ENCODE peak calls at places on chromosome 10, in five cellular contexts. T is NT2/D1, K is HepG2, W is transverse colon, U is colonic mucosa. S is an unnamed sample.

GRCh38 chr10:14326581-14326980 is 4.1 kb downstream of the FRMD4A start:
- DNase-seq in U (no peak), T (no peak), W (no peak), K (no peak), S (no peak)

GRCh38 chr10:48598936-48599829 is 5.7 kb downstream of the ARHGAP22 start:
- DNase-seq in K (no peak), W (no peak), T (no peak), U (peak; percentile 15), S (no peak)

GRCh38 chr10:8379906-8380832 is 325.7 kb downstream of the GATA3 start:
- DNase-seq in W (no peak), K (no peak), U (no peak), T (no peak), S (peak; percentile 89)

GRCh38 chr10:44854693-44855350 is 56.3 kb upstream of the TMEM72 start:
- DNase-seq in W (no peak), T (no peak), K (no peak), U (no peak), S (no peak)

GRCh38 chr10:88234332-88234731 is 348.8 kb downstream of the RNLS start:
- DNase-seq in W (peak; percentile 72), U (peak; percentile 79), K (no peak), T (no peak), S (no peak)

GRCh38 chr10:561721-562120 is 127.7 kb downstream of the DIP2C start:
- DNase-seq in W (no peak), K (no peak), U (no peak), T (no peak), S (no peak)

GRCh38 chr10:79065091-79065551 is 3.6 kb upstream of the ZMIZ1 start:
- DNase-seq in K (no peak), U (no peak), W (no peak), T (no peak), S (no peak)

GRCh38 chr10:31620236-31621151 is 301.5 kb downstream of the ZEB1 start:
- DNase-seq in K (no peak), U (peak; percentile 53), W (peak; percentile 25), T (no peak), S (no peak)

GRCh38 chr10:79582096-79582495 is 21.9 kb upstream of the SFTPA2 start:
- DNase-seq in K (no peak), U (no peak), T (no peak), W (no peak), S (no peak)

GRCh38 chr10:28939352-28940157 is 262.2 kb downstream of the BAMBI start:
- DNase-seq in U (peak; percentile 32), W (peak; percentile 23), K (peak; percentile 100), T (peak; percentile 30), S (peak; percentile 99)

GRCh38 chr10:51073461-51074237 is 638 bp upstream of the PRKG1 start:
- DNase-seq in K (no peak), W (peak; percentile 18), T (no peak), U (peak; percentile 45), S (peak; percentile 26)

GRCh38 chr10:69729326-69730048 is 72.2 kb upstream of the COL13A1 start:
- DNase-seq in T (no peak), K (no peak), W (no peak), U (no peak), S (no peak)

GRCh38 chr10:93435061-93435491 is 47.1 kb downstream of the MYOF start:
- DNase-seq in W (no peak), U (no peak), K (no peak), T (no peak), S (no peak)

GRCh38 chr10:22831586-22831985 is 96.3 kb upstream of the ARMC3 start:
- DNase-seq in T (no peak), U (no peak), W (no peak), K (no peak), S (no peak)

GRCh38 chr10:3619276-3619675 is 165.7 kb downstream of the KLF6 start:
- DNase-seq in K (no peak), W (no peak), U (no peak), T (no peak), S (no peak)

GRCh38 chr10:13913890-13914289 is 327.1 kb downstream of the PRPF18 start:
- DNase-seq in U (no peak), W (no peak), T (no peak), K (no peak), S (no peak)

GRCh38 chr10:88186335-88186734 is 322.9 kb downstream of the PTEN start:
- DNase-seq in U (no peak), T (no peak), K (no peak), W (no peak), S (no peak)

GRCh38 chr10:61411651-61412050 is 41.5 kb downstream of the TMEM26 start:
- DNase-seq in U (no peak), T (no peak), K (no peak), W (no peak), S (no peak)

GRCh38 chr10:75294518-75294865 is 58.7 kb upstream of the COMTD1 start:
- DNase-seq in K (no peak), T (no peak), W (no peak), U (no peak), S (peak; percentile 61)

GRCh38 chr10:75293456-75293840 is 57.7 kb upstream of the COMTD1 start:
- DNase-seq in T (no peak), K (no peak), U (no peak), W (no peak), S (no peak)

GRCh38 chr10:75292794-75293455 is 57.2 kb upstream of the COMTD1 start:
- DNase-seq in K (no peak), U (no peak), T (no peak), W (no peak), S (no peak)

GRCh38 chr10:75294866-75295692 is 59.3 kb upstream of the COMTD1 start:
- DNase-seq in K (peak; percentile 87), W (peak; percentile 74), U (peak; percentile 74), T (peak; percentile 6), S (peak; percentile 84)

DNA sequence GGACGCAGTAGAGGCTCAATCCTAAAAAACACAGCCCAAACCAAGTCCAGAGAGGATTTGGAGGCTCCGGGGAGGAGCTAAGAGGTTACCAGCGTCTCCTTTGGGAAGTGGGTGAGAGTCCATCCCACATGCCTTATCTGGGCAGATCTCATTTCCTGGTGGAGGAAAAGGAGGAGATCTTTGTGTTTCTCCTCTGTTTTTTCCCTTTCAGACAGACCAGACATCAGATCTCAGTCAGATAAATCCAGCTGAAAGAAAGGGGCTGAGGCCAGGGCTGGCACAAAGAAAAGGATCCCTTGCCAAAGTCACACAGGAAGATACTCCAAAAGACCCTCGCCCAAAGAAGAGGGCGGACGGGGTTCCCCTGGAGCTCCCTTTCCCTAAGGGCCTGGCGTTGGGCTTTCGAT is 58.3 kb upstream of the COMTD1 start:
- DNase-seq in T (no peak), K (no peak), W (no peak), U (no peak), S (no peak)
- H3K4me3 ChIP-seq in T (no peak overlapping the region), K (peak overlapping the region; percentile 78), W (no peak overlapping the region), U (no peak overlapping the region), S (no peak overlapping the region)

GRCh38 chr10:26859241-26860025 is 1.3 kb downstream of the ABI1 start:
- DNase-seq in U (no peak), W (no peak), T (no peak), K (peak; percentile 22), S (no peak)

GRCh38 chr10:26857991-26858706 is 2.6 kb downstream of the ABI1 start:
- DNase-seq in U (no peak), K (no peak), W (no peak), T (no peak), S (no peak)

GRCh38 chr10:26854524-26854923 is 6.2 kb downstream of the ABI1 start:
- DNase-seq in T (no peak), W (no peak), U (no peak), K (peak; percentile 29), S (no peak)

GRCh38 chr10:26858707-26859034 is 2.1 kb downstream of the ABI1 start:
- DNase-seq in K (no peak), W (no peak), T (no peak), U (no peak), S (no peak)

GRCh38 chr10:26855186-26855585 is 5.6 kb downstream of the ABI1 start:
- DNase-seq in W (no peak), U (no peak), K (no peak), T (no peak), S (no peak)
- H3K4me1 ChIP-seq in W (peaks cover 40% of the 10 kb centered on the region), U (peaks cover 14% of the 10 kb centered on the region), K (peaks cover 51% of the 10 kb centered on the region), T (peaks cover 3% of the 10 kb centered on the region), S (peaks cover 38% of the 10 kb centered on the region)

GRCh38 chr10:121578965-121579364 is 19.3 kb downstream of the FGFR2 start:
- DNase-seq in U (no peak), T (no peak), K (no peak), W (no peak), S (no peak)

GRCh38 chr10:121579656-121580055 is 18.6 kb downstream of the FGFR2 start:
- DNase-seq in W (no peak), T (no peak), U (no peak), K (no peak), S (peak; percentile 67)

GRCh38 chr10:121578298-121578697 is 19.9 kb downstream of the FGFR2 start:
- DNase-seq in K (no peak), W (no peak), T (no peak), U (no peak), S (no peak)

GRCh38 chr10:121583258-121583657 is 15.0 kb downstream of the FGFR2 start:
- DNase-seq in T (no peak), W (no peak), U (no peak), K (no peak), S (no peak)

GRCh38 chr10:121580276-121581116 is 17.7 kb downstream of the FGFR2 start:
- DNase-seq in T (peak; percentile 84), W (no peak), U (no peak), K (no peak), S (no peak)
- H3K4me3 ChIP-seq in T (no peak overlapping the region), W (no peak overlapping the region), U (no peak overlapping the region), K (peak overlapping the region; percentile 34), S (no peak overlapping the region)

GRCh38 chr10:83332695-83333094 is 806.6 kb upstream of the GHITM start:
- DNase-seq in U (no peak), T (no peak), W (no peak), K (no peak), S (no peak)

GRCh38 chr10:83333566-83333965 is 805.7 kb upstream of the GHITM start:
- DNase-seq in U (no peak), K (no peak), T (no peak), W (no peak), S (no peak)
- H3K4me1 ChIP-seq in U (no peaks in the 10 kb centered on the region), K (no peaks in the 10 kb centered on the region), T (no peaks in the 10 kb centered on the region), W (no peaks in the 10 kb centered on the region), S (no peaks in the 10 kb centered on the region)

GRCh38 chr10:94803307-94803706 is 40.8 kb downstream of the CYP2C19 start:
- DNase-seq in T (no peak), W (no peak), K (no peak), U (no peak), S (no peak)
- H3K4me3 ChIP-seq in T (no peak overlapping the region), W (no peak overlapping the region), K (no peak overlapping the region), U (no peak overlapping the region), S (no peak overlapping the region)

DNA sequence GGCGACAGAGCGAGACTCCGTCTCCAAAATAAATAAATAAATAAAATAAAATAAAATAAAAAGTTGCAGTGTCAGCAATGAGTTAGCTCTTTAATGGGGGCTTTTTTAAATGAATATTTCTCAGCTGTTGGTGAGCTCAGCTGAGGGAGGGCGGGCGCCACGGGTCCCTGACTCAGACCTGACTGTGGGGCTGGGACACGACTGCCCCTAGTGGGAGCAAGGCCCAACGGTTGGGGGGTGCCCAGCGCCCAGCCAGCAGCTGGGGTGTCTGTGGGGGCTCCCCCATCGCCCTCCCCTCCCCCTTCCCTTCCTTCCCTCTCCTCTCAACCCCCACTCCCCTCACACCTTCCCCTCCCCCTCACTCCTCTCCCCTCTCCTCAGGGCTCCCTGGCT is 46.6 kb downstream of the PWWP2B start:
- DNase-seq in W (peak; percentile 66), T (no peak), K (no peak), U (no peak), S (no peak)
- H3K4me1 ChIP-seq in W (peaks cover 23% of the 10 kb centered on the region), T (peaks cover 21% of the 10 kb centered on the region), K (peaks cover 49% of the 10 kb centered on the region), U (peaks cover 16% of the 10 kb centered on the region), S (peaks cover 22% of the 10 kb centered on the region)

GRCh38 chr10:5041471-5042023 is 37.9 kb upstream of the AKR1C2 start:
- DNase-seq in W (no peak), T (no peak), U (peak; percentile 11), K (peak; percentile 74), S (no peak)
- H3K4me3 ChIP-seq in W (no peak overlapping the region), T (no peak overlapping the region), U (no peak overlapping the region), K (no peak overlapping the region), S (no peak overlapping the region)

S was measured in Caco-2.